ENCODE peak calls at places on chromosomes 4 and X, in six cellular contexts. V, C, P, R, O and L are unnamed samples.

GRCh38 chr4:1676605-1677525 is 7.2 kb downstream of the FAM53A start:
- DNase-seq in V (no peak), C (no peak), P (no peak), R (no peak), O (no peak), L (no peak)

GRCh38 chr4:40864531-40864930 is 114.8 kb downstream of the NSUN7 start:
- DNase-seq in V (no peak), C (no peak), P (no peak), R (no peak), O (no peak), L (no peak)

GRCh38 chr4:41628916-41629315 is 91.0 kb downstream of the LIMCH1 start:
- DNase-seq in V (no peak), C (no peak), P (no peak), R (no peak), O (no peak), L (no peak)

GRCh38 chrX:68929332-68930150 is 100.7 kb downstream of the EFNB1 start:
- DNase-seq in V (peak), C (peak), P (no peak), R (no peak), O (no peak), L (peak)

GRCh38 chrX:16786791-16787735 is 797 bp downstream of the TXLNG start:
- DNase-seq in V (no peak), C (peak), P (peak), R (no peak), O (peak), L (no peak)

GRCh38 chrX:109714340-109714958 is 18.6 kb downstream of the ACSL4 start:
- DNase-seq in V (peak), C (peak), P (no peak), R (no peak), O (no peak), L (peak)

GRCh38 chr4:182384496-182385155 is 141.4 kb downstream of the TENM3 start:
- DNase-seq in V (no peak), C (no peak), P (no peak), R (no peak), O (no peak), L (no peak)

GRCh38 chr4:7408166-7408565 is 26.6 kb downstream of the PSAPL1 start:
- DNase-seq in V (no peak), C (no peak), P (no peak), R (no peak), O (no peak), L (no peak)

GRCh38 chr4:118712872-118713271 is 27.7 kb downstream of the METTL14 start:
- DNase-seq in V (peak), C (peak), P (no peak), R (no peak), O (no peak), L (no peak)

GRCh38 chr4:65217179-65217578 is 453.1 kb downstream of the EPHA5 start:
- DNase-seq in V (no peak), C (no peak), P (no peak), R (no peak), O (no peak), L (no peak)